ENCODE peak calls at places on chromosomes 1 and 21, in six cellular contexts. Q, G, Z, X, Y and N are unnamed samples.

GRCh38 chr21:16070207-16070651 is 340.4 kb downstream of the USP25 start:
- DNase-seq in Q (peak), G (peak), Z (no peak), X (no peak), Y (no peak), N (no peak)

GRCh38 chr1:36425791-36426190 is 24.5 kb downstream of the OSCP1 start:
- DNase-seq in Q (peak), G (no peak), Z (no peak), X (no peak), Y (no peak), N (no peak)

GRCh38 chr21:33196956-33197374 is 32.8 kb upstream of the IFNAR2 start:
- DNase-seq in Q (peak), G (peak), Z (no peak), X (no peak), Y (no peak), N (no peak)

GRCh38 chr1:114248162-114248561 is 94.5 kb upstream of the SYT6 start:
- DNase-seq in Q (no peak), G (no peak), Z (no peak), X (no peak), Y (no peak), N (no peak)

GRCh38 chr1:41454406-41454805 is 30.1 kb downstream of the EDN2 start:
- DNase-seq in Q (no peak), G (peak), Z (no peak), X (no peak), Y (no peak), N (no peak)

GRCh38 chr1:165014753-165015152 is 341.8 kb downstream of the LMX1A start:
- DNase-seq in Q (no peak), G (no peak), Z (no peak), X (no peak), Y (no peak), N (no peak)

GRCh38 chr1:154445040-154445472 is 39.9 kb downstream of the IL6R start:
- DNase-seq in Q (peak), G (peak), Z (no peak), X (peak), Y (no peak), N (no peak)

GRCh38 chr1:24914226-24915069 is 15.6 kb downstream of the RUNX3 start:
- DNase-seq in Q (peak), G (peak), Z (no peak), X (no peak), Y (no peak), N (peak)

GRCh38 chr1:38835230-38835827 is 24.2 kb downstream of the RRAGC start:
- DNase-seq in Q (peak), G (peak), Z (peak), X (peak), Y (no peak), N (peak)

GRCh38 chr1:18868801-18869424 is 9.5 kb upstream of the TAS1R2 start:
- DNase-seq in Q (no peak), G (no peak), Z (no peak), X (no peak), Y (no peak), N (no peak)

GRCh38 chr1:177174921-177175634 is 4.3 kb downstream of the BRINP2 start:
- DNase-seq in Q (no peak), G (no peak), Z (no peak), X (no peak), Y (no peak), N (no peak)

GRCh38 chr1:203521812-203522211 is 27.9 kb downstream of the OPTC start:
- DNase-seq in Q (no peak), G (no peak), Z (no peak), X (no peak), Y (no peak), N (no peak)

GRCh38 chr1:207811920-207812720 is 60.3 kb downstream of the CD46 start:
- DNase-seq in Q (peak), G (no peak), Z (peak), X (no peak), Y (no peak), N (no peak)

GRCh38 chr1:26772687-26773086 is 15.1 kb upstream of the PIGV start:
- DNase-seq in Q (peak), G (peak), Z (no peak), X (peak), Y (no peak), N (peak)

GRCh38 chr1:186899977-186900376 is 71.2 kb downstream of the PLA2G4A start:
- DNase-seq in Q (peak), G (no peak), Z (no peak), X (no peak), Y (no peak), N (no peak)

GRCh38 chr21:45408271-45408791 is 3.4 kb downstream of the COL18A1 start:
- DNase-seq in Q (no peak), G (no peak), Z (no peak), X (no peak), Y (no peak), N (no peak)
- H3K4me3 ChIP-seq in Q (no peak), G (no peak), Z (no peak), X (no peak), Y (peak), N (no peak)

GRCh38 chr1:240091201-240091600 is 482 bp upstream of the FMN2 start:
- DNase-seq in Q (no peak), G (no peak), Z (no peak), X (no peak), Y (no peak), N (no peak)

GRCh38 chr1:240094043-240094722 is 2.5 kb downstream of the FMN2 start:
- DNase-seq in Q (no peak), G (peak), Z (no peak), X (no peak), Y (no peak), N (no peak)

GRCh38 chr1:240093120-240093961 is 1.7 kb downstream of the FMN2 start:
- DNase-seq in Q (no peak), G (peak), Z (no peak), X (no peak), Y (no peak), N (no peak)

GRCh38 chr1:240091614-240092300 is at the start of gene FMN2:
- DNase-seq in Q (no peak), G (peak), Z (no peak), X (no peak), Y (no peak), N (no peak)

GRCh38 chr1:240092301-240093119 is 827 bp downstream of the FMN2 start:
- DNase-seq in Q (peak), G (peak), Z (no peak), X (peak), Y (no peak), N (no peak)
- TF ChIP-seq CTCF in Q (no peak), G (peak), Z (no peak), X (peak), Y (no peak), N (peak)

DNA sequence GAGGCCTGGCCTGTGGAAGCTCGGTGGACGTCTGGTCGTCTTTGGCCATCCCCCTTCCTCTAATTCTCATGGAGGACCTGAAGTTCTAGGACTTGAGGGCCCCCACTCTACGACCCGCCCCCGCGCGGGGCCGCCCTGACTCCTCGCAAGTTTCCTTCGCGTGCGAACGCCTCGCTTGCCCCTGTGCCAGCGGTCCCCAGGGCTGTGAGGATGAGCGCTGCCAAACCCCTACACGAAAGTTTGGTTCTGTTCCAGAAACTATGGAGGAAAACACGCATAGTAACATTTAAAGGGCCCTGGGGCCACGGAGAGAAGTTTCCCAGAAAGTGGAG is 294 bp upstream of the GNG12 start:
- DNase-seq in Q (peak), G (peak), Z (peak), X (no peak), Y (peak), N (peak)
- H3K4me3 ChIP-seq in Q (peak), G (peak), Z (peak), X (peak), Y (peak), N (peak)

GRCh38 chr1:226608699-226609505 is 60.3 kb downstream of the STUM start:
- DNase-seq in Q (peak), G (peak), Z (no peak), X (peak), Y (peak), N (no peak)
- TF ChIP-seq CTCF in Q (peak), G (peak), Z (no peak), X (peak), Y (peak), N (peak)

GRCh38 chr1:6545276-6545934 is 8.9 kb downstream of the NOL9 start:
- DNase-seq in Q (peak), G (peak), Z (no peak), X (no peak), Y (no peak), N (no peak)

GRCh38 chr1:6547301-6547700 is 7.0 kb downstream of the NOL9 start:
- DNase-seq in Q (peak), G (peak), Z (no peak), X (no peak), Y (no peak), N (no peak)

GRCh38 chr1:6546326-6546725 is 8.0 kb downstream of the NOL9 start:
- DNase-seq in Q (no peak), G (no peak), Z (no peak), X (no peak), Y (no peak), N (no peak)

GRCh38 chr1:6538958-6539357 is 15.4 kb downstream of the NOL9 start:
- DNase-seq in Q (peak), G (peak), Z (no peak), X (no peak), Y (no peak), N (no peak)

GRCh38 chr1:6544831-6545230 is 9.5 kb downstream of the NOL9 start:
- DNase-seq in Q (peak), G (peak), Z (no peak), X (no peak), Y (no peak), N (no peak)
- H3K4me3 ChIP-seq in Q (no peak), G (no peak), Z (no peak), X (no peak), Y (no peak), N (no peak)